ENCODE peak calls at places on chromosomes 7 and 10, in ten cellular contexts. One of them, this sample, is unnamed.

GRCh38 chr10:73629165-73629564 is 12.1 kb downstream of the MYOZ1 start:
- DNase-seq in HepG2: no peak
- DNase-seq in HCT116: no peak
- DNase-seq in sigmoid colon: peak; percentile 21
- DNase-seq in transverse colon: no peak
- DNase-seq in stomach: no peak
- DNase-seq in upper lobe of left lung: no peak
- DNase-seq in suprapubic skin: no peak
- DNase-seq in K562: no peak
- DNase-seq in esophagus muscularis mucosa: no peak
- DNase-seq in this sample: no peak

GRCh38 chr10:133150656-133151055 is 9.4 kb upstream of the KNDC1 start:
- DNase-seq in upper lobe of left lung: no peak
- DNase-seq in sigmoid colon: peak; percentile 40
- DNase-seq in stomach: no peak
- DNase-seq in suprapubic skin: no peak
- DNase-seq in transverse colon: no peak
- DNase-seq in esophagus muscularis mucosa: no peak
- DNase-seq in HepG2: no peak
- DNase-seq in K562: no peak
- DNase-seq in HCT116: no peak
- DNase-seq in this sample: peak; percentile 24

GRCh38 chr10:9814285-9814866 is 1203.3 kb upstream of the CELF2 start:
- DNase-seq in HepG2: no peak
- DNase-seq in esophagus muscularis mucosa: no peak
- DNase-seq in K562: no peak
- DNase-seq in suprapubic skin: no peak
- DNase-seq in sigmoid colon: no peak
- DNase-seq in transverse colon: no peak
- DNase-seq in stomach: no peak
- DNase-seq in HCT116: no peak
- DNase-seq in upper lobe of left lung: no peak
- DNase-seq in this sample: no peak

GRCh38 chr7:116399808-116400207 is 99.7 kb upstream of the CAV2 start:
- DNase-seq in esophagus muscularis mucosa: no peak
- DNase-seq in transverse colon: no peak
- DNase-seq in HepG2: no peak
- DNase-seq in HCT116: no peak
- DNase-seq in upper lobe of left lung: no peak
- DNase-seq in stomach: no peak
- DNase-seq in suprapubic skin: no peak
- DNase-seq in sigmoid colon: no peak
- DNase-seq in K562: no peak
- DNase-seq in this sample: no peak

GRCh38 chr10:22927661-22928403 is at the start of gene ARMC3:
- DNase-seq in suprapubic skin: peak; percentile 67
- DNase-seq in stomach: peak; percentile 59
- DNase-seq in K562: peak; percentile 68
- DNase-seq in esophagus muscularis mucosa: no peak
- DNase-seq in HCT116: peak; percentile 18
- DNase-seq in HepG2: peak; percentile 41
- DNase-seq in sigmoid colon: peak; percentile 65
- DNase-seq in upper lobe of left lung: peak; percentile 94
- DNase-seq in transverse colon: peak; percentile 38
- DNase-seq in this sample: peak; percentile 64

GRCh38 chr10:52463831-52464230 is 149.8 kb downstream of the DKK1 start:
- DNase-seq in HepG2: no peak
- DNase-seq in esophagus muscularis mucosa: no peak
- DNase-seq in sigmoid colon: no peak
- DNase-seq in HCT116: no peak
- DNase-seq in K562: no peak
- DNase-seq in upper lobe of left lung: no peak
- DNase-seq in suprapubic skin: no peak
- DNase-seq in transverse colon: no peak
- DNase-seq in stomach: no peak
- DNase-seq in this sample: no peak

GRCh38 chr7:92179393-92179924 is 517 bp upstream of the LRRD1 start:
- DNase-seq in K562: no peak
- DNase-seq in upper lobe of left lung: no peak
- DNase-seq in transverse colon: no peak
- DNase-seq in stomach: no peak
- DNase-seq in suprapubic skin: no peak
- DNase-seq in HCT116: no peak
- DNase-seq in esophagus muscularis mucosa: peak; percentile 92
- DNase-seq in sigmoid colon: no peak
- DNase-seq in HepG2: no peak
- DNase-seq in this sample: no peak

GRCh38 chr7:111789880-111790279 is 227.6 kb upstream of the IMMP2L start:
- DNase-seq in sigmoid colon: no peak
- DNase-seq in K562: no peak
- DNase-seq in upper lobe of left lung: no peak
- DNase-seq in HCT116: no peak
- DNase-seq in esophagus muscularis mucosa: no peak
- DNase-seq in suprapubic skin: no peak
- DNase-seq in stomach: no peak
- DNase-seq in transverse colon: no peak
- DNase-seq in HepG2: peak; percentile 36
- DNase-seq in this sample: no peak

DNA sequence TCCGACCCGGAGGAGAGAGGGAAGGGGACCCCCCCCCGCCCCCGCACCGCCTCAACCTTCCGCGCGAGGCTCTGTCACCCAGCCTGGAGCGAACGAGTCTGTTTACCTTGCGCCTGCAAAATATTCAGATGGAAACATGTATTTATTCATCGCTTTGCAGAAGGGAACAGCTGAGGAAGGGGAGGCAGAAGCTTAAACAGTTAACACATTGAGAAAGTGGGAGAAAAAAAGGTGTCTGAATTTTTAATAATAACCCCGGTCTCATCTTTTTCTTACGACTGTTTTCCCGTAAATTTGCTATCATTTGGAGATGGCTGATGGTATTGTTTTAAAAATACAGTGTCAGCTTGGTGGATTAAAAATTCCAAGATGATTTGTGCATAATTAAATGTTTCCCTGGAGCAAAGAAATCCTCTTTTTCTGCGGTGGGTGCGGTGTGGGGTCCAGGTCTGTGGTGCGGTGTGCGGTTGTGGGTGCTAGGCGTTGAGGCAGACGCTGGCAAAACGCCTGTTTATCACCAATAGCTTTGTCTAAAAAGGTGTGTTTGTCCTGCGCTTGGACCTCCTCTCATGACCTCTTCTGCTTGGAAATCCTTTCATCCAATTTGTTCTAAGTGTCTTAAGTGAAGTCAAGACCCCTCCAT is 1.5 kb downstream of the UNCX start:
- DNase-seq in K562: no peak
- DNase-seq in esophagus muscularis mucosa: no peak
- DNase-seq in suprapubic skin: no peak
- DNase-seq in sigmoid colon: no peak
- DNase-seq in transverse colon: no peak
- DNase-seq in HCT116: no peak
- DNase-seq in HepG2: no peak
- DNase-seq in stomach: no peak
- DNase-seq in upper lobe of left lung: no peak
- DNase-seq in this sample: no peak
- TF ChIP-seq POLR2AphosphoS5 in K562: no peak
- TF ChIP-seq POLR2AphosphoS5 in esophagus muscularis mucosa: no peak
- TF ChIP-seq POLR2AphosphoS5 in suprapubic skin: no peak
- TF ChIP-seq POLR2AphosphoS5 in sigmoid colon: no peak
- TF ChIP-seq POLR2AphosphoS5 in transverse colon: no peak
- TF ChIP-seq POLR2AphosphoS5 in HCT116: no peak
- TF ChIP-seq POLR2AphosphoS5 in HepG2: no peak
- TF ChIP-seq POLR2AphosphoS5 in stomach: no peak
- TF ChIP-seq POLR2AphosphoS5 in upper lobe of left lung: no peak
- TF ChIP-seq POLR2AphosphoS5 in this sample: no peak

GRCh38 chr7:24573008-24573553 is at the start of gene PALS2:
- DNase-seq in suprapubic skin: peak; percentile 74
- DNase-seq in HepG2: peak; percentile 29
- DNase-seq in sigmoid colon: peak; percentile 80
- DNase-seq in HCT116: peak; percentile 29
- DNase-seq in stomach: peak; percentile 76
- DNase-seq in upper lobe of left lung: peak; percentile 96
- DNase-seq in transverse colon: peak; percentile 81
- DNase-seq in esophagus muscularis mucosa: no peak
- DNase-seq in K562: peak; percentile 84
- DNase-seq in this sample: peak; percentile 55

GRCh38 chr7:24572421-24573007 is 738 bp upstream of the PALS2 start:
- DNase-seq in esophagus muscularis mucosa: no peak
- DNase-seq in stomach: no peak
- DNase-seq in transverse colon: peak; percentile 30
- DNase-seq in upper lobe of left lung: no peak
- DNase-seq in suprapubic skin: peak; percentile 72
- DNase-seq in K562: peak; percentile 20
- DNase-seq in HCT116: no peak
- DNase-seq in HepG2: peak; percentile 13
- DNase-seq in sigmoid colon: peak; percentile 67
- DNase-seq in this sample: peak; percentile 35

GRCh38 chr7:24574365-24574764 is 1.1 kb downstream of the PALS2 start:
- DNase-seq in esophagus muscularis mucosa: no peak
- DNase-seq in HCT116: no peak
- DNase-seq in upper lobe of left lung: no peak
- DNase-seq in K562: peak; percentile 30
- DNase-seq in HepG2: no peak
- DNase-seq in sigmoid colon: no peak
- DNase-seq in suprapubic skin: no peak
- DNase-seq in stomach: no peak
- DNase-seq in transverse colon: no peak
- DNase-seq in this sample: no peak

GRCh38 chr7:24573554-24574338 is 494 bp downstream of the PALS2 start:
- DNase-seq in HepG2: peak; percentile 14
- DNase-seq in stomach: peak; percentile 42
- DNase-seq in HCT116: no peak
- DNase-seq in K562: peak; percentile 64
- DNase-seq in upper lobe of left lung: peak; percentile 90
- DNase-seq in esophagus muscularis mucosa: no peak
- DNase-seq in suprapubic skin: peak; percentile 74
- DNase-seq in transverse colon: peak; percentile 33
- DNase-seq in sigmoid colon: peak; percentile 68
- DNase-seq in this sample: peak; percentile 51

DNA sequence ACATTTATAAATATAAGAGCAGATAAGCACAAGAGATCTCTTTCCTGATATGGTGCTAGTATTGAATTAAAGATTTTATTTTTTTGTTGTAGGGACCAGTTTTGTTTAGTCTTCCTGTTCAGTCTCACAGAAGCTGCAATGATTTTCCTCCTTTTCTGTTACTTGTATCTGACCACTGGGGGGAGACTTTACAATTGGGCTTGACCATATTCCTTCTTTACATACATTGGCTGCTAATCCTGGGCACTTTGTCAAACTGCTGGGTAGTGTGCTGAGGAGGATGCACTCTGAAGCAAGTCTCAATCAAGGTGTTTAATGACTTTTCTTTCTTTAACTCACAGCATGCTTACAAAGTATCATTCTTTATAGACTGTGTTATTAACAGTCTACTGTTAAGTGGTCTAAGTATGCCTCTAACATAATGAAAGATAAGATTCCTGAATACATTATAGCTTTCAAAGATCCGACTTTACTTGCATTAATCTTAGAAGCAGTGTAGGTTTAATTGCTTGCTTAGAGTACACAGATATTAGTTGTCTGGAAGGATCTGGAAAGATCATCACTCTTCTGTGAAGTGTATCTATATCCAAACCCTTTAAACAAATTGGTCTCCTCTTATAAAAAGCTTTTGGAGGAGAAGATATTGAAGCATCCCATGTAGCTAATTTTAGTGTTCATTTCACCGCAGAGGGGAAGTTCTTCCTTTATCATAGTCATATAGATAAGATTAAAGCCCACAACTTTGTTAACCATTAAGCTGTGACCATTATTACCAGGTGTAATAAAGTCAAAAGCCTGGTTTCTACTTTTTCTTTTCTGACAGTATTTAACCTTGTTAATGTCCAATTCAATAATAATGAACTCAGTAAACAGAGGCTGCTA is 3.2 kb downstream of the PALS2 start:
- DNase-seq in stomach: peak; percentile 39
- DNase-seq in upper lobe of left lung: no peak
- DNase-seq in suprapubic skin: no peak
- DNase-seq in K562: peak; percentile 73
- DNase-seq in HepG2: peak; percentile 56
- DNase-seq in sigmoid colon: no peak
- DNase-seq in esophagus muscularis mucosa: no peak
- DNase-seq in transverse colon: no peak
- DNase-seq in HCT116: peak; percentile 48
- DNase-seq in this sample: no peak
- TF ChIP-seq CTCF in stomach: peak; percentile 51
- TF ChIP-seq CTCF in upper lobe of left lung: peak; percentile 21
- TF ChIP-seq CTCF in suprapubic skin: peak; percentile 20
- TF ChIP-seq CTCF in K562: peak; percentile 71
- TF ChIP-seq CTCF in HepG2: peak; percentile 75
- TF ChIP-seq CTCF in sigmoid colon: no peak
- TF ChIP-seq CTCF in esophagus muscularis mucosa: peak; percentile 48
- TF ChIP-seq CTCF in transverse colon: peak; percentile 51
- TF ChIP-seq CTCF in HCT116: peak; percentile 72
- TF ChIP-seq CTCF in this sample: peak; percentile 33

GRCh38 chr10:91340613-91341362 is 69.4 kb upstream of the HECTD2 start:
- DNase-seq in esophagus muscularis mucosa: no peak
- DNase-seq in HCT116: no peak
- DNase-seq in K562: no peak
- DNase-seq in transverse colon: no peak
- DNase-seq in upper lobe of left lung: no peak
- DNase-seq in sigmoid colon: no peak
- DNase-seq in HepG2: no peak
- DNase-seq in suprapubic skin: no peak
- DNase-seq in stomach: no peak
- DNase-seq in this sample: no peak

GRCh38 chr10:91339729-91340128 is 70.4 kb upstream of the HECTD2 start:
- DNase-seq in suprapubic skin: no peak
- DNase-seq in esophagus muscularis mucosa: no peak
- DNase-seq in HepG2: no peak
- DNase-seq in K562: no peak
- DNase-seq in stomach: no peak
- DNase-seq in sigmoid colon: no peak
- DNase-seq in transverse colon: no peak
- DNase-seq in HCT116: no peak
- DNase-seq in upper lobe of left lung: no peak
- DNase-seq in this sample: no peak

DNA sequence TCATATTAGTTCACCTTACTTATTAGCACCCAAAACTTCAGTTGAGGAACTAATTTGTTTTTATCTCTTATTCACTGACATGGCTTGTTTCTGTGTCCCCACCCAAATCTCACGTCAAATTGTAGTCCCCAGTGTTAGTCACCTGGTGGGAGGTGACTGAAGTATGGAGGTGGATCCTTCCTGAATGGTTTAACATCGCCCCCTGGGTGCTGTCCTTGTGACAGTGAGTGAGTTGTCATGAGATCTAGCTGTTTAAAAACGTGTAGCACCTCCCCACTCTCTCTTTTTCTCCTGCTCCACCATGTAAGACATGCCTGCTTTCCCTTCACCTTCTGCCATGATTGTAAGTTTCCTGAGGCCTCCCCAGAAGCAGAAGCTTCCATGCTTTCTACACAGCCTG is 75.0 kb upstream of the HECTD2 start:
- DNase-seq in HepG2: no peak
- DNase-seq in sigmoid colon: no peak
- DNase-seq in esophagus muscularis mucosa: no peak
- DNase-seq in transverse colon: no peak
- DNase-seq in stomach: no peak
- DNase-seq in suprapubic skin: no peak
- DNase-seq in K562: peak; percentile 20
- DNase-seq in upper lobe of left lung: no peak
- DNase-seq in HCT116: peak; percentile 22
- DNase-seq in this sample: no peak
- TF ChIP-seq POLR2A in HepG2: no peak
- TF ChIP-seq POLR2A in sigmoid colon: no peak
- TF ChIP-seq POLR2A in esophagus muscularis mucosa: no peak
- TF ChIP-seq POLR2A in transverse colon: no peak
- TF ChIP-seq POLR2A in stomach: no peak
- TF ChIP-seq POLR2A in suprapubic skin: no peak
- TF ChIP-seq POLR2A in K562: no peak
- TF ChIP-seq POLR2A in upper lobe of left lung: no peak
- TF ChIP-seq POLR2A in HCT116: no peak
- TF ChIP-seq POLR2A in this sample: no peak

GRCh38 chr7:7766671-7767070 is 48.3 kb upstream of the RPA3 start:
- DNase-seq in stomach: no peak
- DNase-seq in upper lobe of left lung: no peak
- DNase-seq in suprapubic skin: no peak
- DNase-seq in transverse colon: no peak
- DNase-seq in K562: no peak
- DNase-seq in esophagus muscularis mucosa: no peak
- DNase-seq in HCT116: no peak
- DNase-seq in sigmoid colon: no peak
- DNase-seq in HepG2: no peak
- DNase-seq in this sample: no peak

GRCh38 chr7:7765422-7765821 is 47.0 kb upstream of the RPA3 start:
- DNase-seq in HCT116: no peak
- DNase-seq in stomach: no peak
- DNase-seq in upper lobe of left lung: no peak
- DNase-seq in sigmoid colon: no peak
- DNase-seq in esophagus muscularis mucosa: no peak
- DNase-seq in K562: no peak
- DNase-seq in HepG2: no peak
- DNase-seq in suprapubic skin: no peak
- DNase-seq in transverse colon: no peak
- DNase-seq in this sample: no peak

GRCh38 chr7:7761340-7761973 is 43.0 kb upstream of the RPA3 start:
- DNase-seq in HCT116: peak; percentile 26
- DNase-seq in suprapubic skin: no peak
- DNase-seq in upper lobe of left lung: no peak
- DNase-seq in HepG2: peak; percentile 48
- DNase-seq in K562: peak; percentile 31
- DNase-seq in sigmoid colon: no peak
- DNase-seq in esophagus muscularis mucosa: no peak
- DNase-seq in stomach: no peak
- DNase-seq in transverse colon: no peak
- DNase-seq in this sample: no peak

GRCh38 chr7:7764515-7765138 is 46.2 kb upstream of the RPA3 start:
- DNase-seq in HCT116: no peak
- DNase-seq in K562: no peak
- DNase-seq in upper lobe of left lung: no peak
- DNase-seq in transverse colon: no peak
- DNase-seq in sigmoid colon: no peak
- DNase-seq in HepG2: no peak
- DNase-seq in esophagus muscularis mucosa: no peak
- DNase-seq in suprapubic skin: no peak
- DNase-seq in stomach: no peak
- DNase-seq in this sample: no peak

DNA sequence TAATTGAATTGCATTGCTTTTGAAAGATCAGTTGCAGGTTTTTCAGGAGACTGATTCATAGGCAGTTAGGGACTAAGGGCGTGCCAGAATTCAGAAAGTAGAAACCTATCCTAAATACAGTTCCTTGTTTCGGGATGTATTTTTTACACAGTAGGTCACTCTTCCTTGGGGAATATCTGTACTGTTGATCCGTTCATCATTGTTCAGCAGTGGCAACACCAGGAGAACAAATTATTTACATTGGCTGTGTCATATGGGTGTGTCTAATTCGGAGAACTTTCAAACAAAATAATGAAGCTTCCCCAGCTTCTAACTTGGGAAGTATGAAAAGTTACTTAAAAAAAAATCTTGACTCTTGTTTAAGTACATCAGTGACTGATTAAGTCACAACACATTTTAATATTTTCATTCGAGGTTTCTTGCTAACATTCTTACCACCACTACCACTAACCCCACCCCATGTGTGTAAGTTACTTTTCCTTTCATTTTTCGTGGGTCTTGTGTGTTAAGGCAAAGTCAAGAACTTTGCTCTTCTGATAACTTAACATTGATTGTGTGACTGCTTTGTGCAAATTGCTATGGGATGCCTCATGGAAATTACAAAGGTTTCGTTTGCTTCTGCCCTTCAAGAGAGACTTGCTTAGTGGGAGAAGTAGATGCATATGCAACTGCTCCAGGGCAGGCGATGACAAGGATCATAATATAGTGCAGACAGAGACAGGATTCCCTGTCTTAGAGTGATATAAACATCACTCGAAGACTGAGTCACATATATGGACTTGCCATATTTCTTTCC is 43.8 kb upstream of the RPA3 start:
- DNase-seq in stomach: no peak
- DNase-seq in esophagus muscularis mucosa: no peak
- DNase-seq in upper lobe of left lung: no peak
- DNase-seq in sigmoid colon: no peak
- DNase-seq in transverse colon: no peak
- DNase-seq in HepG2: no peak
- DNase-seq in suprapubic skin: no peak
- DNase-seq in HCT116: no peak
- DNase-seq in K562: peak; percentile 18
- DNase-seq in this sample: no peak
- TF ChIP-seq POLR2AphosphoS5 in stomach: no peak
- TF ChIP-seq POLR2AphosphoS5 in esophagus muscularis mucosa: no peak
- TF ChIP-seq POLR2AphosphoS5 in upper lobe of left lung: no peak
- TF ChIP-seq POLR2AphosphoS5 in sigmoid colon: no peak
- TF ChIP-seq POLR2AphosphoS5 in transverse colon: no peak
- TF ChIP-seq POLR2AphosphoS5 in HepG2: no peak
- TF ChIP-seq POLR2AphosphoS5 in suprapubic skin: no peak
- TF ChIP-seq POLR2AphosphoS5 in HCT116: no peak
- TF ChIP-seq POLR2AphosphoS5 in K562: no peak
- TF ChIP-seq POLR2AphosphoS5 in this sample: no peak

This sample was measured in breast epithelium.